ENCODE peak calls at places on chromosomes 6 and 20, in four cellular contexts. T is hepatocyte; L is activated effector memory CD4-positive, alpha-beta T cell treated with Interleukin-2 at 50 U/mL for 16 hours; R is activated CD4-positive, alpha-beta memory T cell treated with anti-CD3 and anti-CD28 coated beads, Interleukin-2, amount 10 ng/mL, durations not matched to agents 7 days and 5 days. Q is an unnamed sample.

GRCh38 chr6:133951881-133952814 is 876 bp upstream of the TBPL1 start:
- DNase-seq in T (peak), L (peak), R (peak), Q (peak)

GRCh38 chr6:33205172-33206026 is 944 bp downstream of the HSD17B8 start:
- DNase-seq in T (peak), L (no peak), R (peak), Q (peak)

GRCh38 chr6:56046576-56046975 is 171.2 kb upstream of the BMP5 start:
- DNase-seq in T (no peak), L (no peak), R (no peak), Q (no peak)

GRCh38 chr6:150841697-150842096 is 23.8 kb upstream of the MTHFD1L start:
- DNase-seq in T (no peak), L (no peak), R (no peak), Q (no peak)

GRCh38 chr6:114740547-114740946 is 397.7 kb upstream of the HS3ST5 start:
- DNase-seq in T (no peak), L (no peak), R (no peak), Q (no peak)

GRCh38 chr20:58472273-58473018 is 42.8 kb downstream of the APCDD1L start:
- DNase-seq in T (no peak), L (no peak), R (no peak), Q (no peak)

GRCh38 chr6:33860706-33861474 is 57.1 kb upstream of the MLN start:
- DNase-seq in T (no peak), L (peak), R (peak), Q (peak)

GRCh38 chr20:58071500-58071804 is 157.0 kb downstream of the ANKRD60 start:
- DNase-seq in T (no peak), L (no peak), R (no peak), Q (no peak)

GRCh38 chr6:22582806-22583205 is 13.4 kb downstream of the HDGFL1 start:
- DNase-seq in T (no peak), L (no peak), R (no peak), Q (no peak)

GRCh38 chr6:98747246-98747645 is 87.1 kb upstream of the POU3F2 start:
- DNase-seq in T (no peak), L (no peak), R (no peak), Q (no peak)

GRCh38 chr6:41155132-41155805 is 1.1 kb upstream of the TREML1 start:
- DNase-seq in T (no peak), L (no peak), R (no peak), Q (no peak)

GRCh38 chr6:116969211-116969863 is 92.3 kb downstream of the RFX6 start:
- DNase-seq in T (peak), L (no peak), R (peak), Q (peak)

GRCh38 chr20:59141818-59142581 is 21.6 kb upstream of the ZNF831 start:
- DNase-seq in T (peak), L (no peak), R (no peak), Q (peak)

GRCh38 chr6:10884245-10884972 is 2.4 kb upstream of the SYCP2L start:
- DNase-seq in T (no peak), L (no peak), R (no peak), Q (no peak)

GRCh38 chr6:105733556-105734162 is 330.8 kb upstream of the PREP start:
- DNase-seq in T (peak), L (no peak), R (no peak), Q (no peak)

GRCh38 chr6:41162687-41163418 is at the start of gene TREM2:
- DNase-seq in T (no peak), L (no peak), R (no peak), Q (no peak)

GRCh38 chr6:150857062-150857905 is 8.2 kb upstream of the MTHFD1L start:
- DNase-seq in T (peak), L (no peak), R (no peak), Q (no peak)

GRCh38 chr6:151481752-151482151 is 12.1 kb upstream of the CCDC170 start:
- DNase-seq in T (no peak), L (no peak), R (no peak), Q (no peak)

GRCh38 chr20:5553194-5553815 is 196.9 kb upstream of the SHLD1 start:
- DNase-seq in T (no peak), L (no peak), R (no peak), Q (no peak)

GRCh38 chr6:111823831-111824607 is 49.2 kb downstream of the FYN start:
- DNase-seq in T (no peak), L (no peak), R (no peak), Q (no peak)

GRCh38 chr20:22449115-22449973 is 135.0 kb downstream of the FOXA2 start:
- DNase-seq in T (no peak), L (no peak), R (no peak), Q (no peak)

GRCh38 chr20:63810730-63811490 is 20.2 kb downstream of the ZBTB46 start:
- DNase-seq in T (no peak), L (no peak), R (no peak), Q (no peak)

GRCh38 chr6:42451146-42451594 is 556 bp downstream of the TRERF1 start:
- DNase-seq in T (no peak), L (no peak), R (peak), Q (peak)

GRCh38 chr20:31972481-31973386 is 4.8 kb downstream of the XKR7 start:
- DNase-seq in T (no peak), L (no peak), R (no peak), Q (no peak)

GRCh38 chr20:26163890-26164289 is 467.2 kb upstream of the ZNF337 start:
- DNase-seq in T (peak), L (no peak), R (no peak), Q (no peak)

GRCh38 chr6:150924808-150925654 is 59.5 kb downstream of the MTHFD1L start:
- DNase-seq in T (no peak), L (no peak), R (no peak), Q (no peak)

GRCh38 chr6:147201885-147202515 is 2.2 kb upstream of the STXBP5 start:
- DNase-seq in T (peak), L (peak), R (peak), Q (peak)

GRCh38 chr6:92521553-92521952 is 897.8 kb downstream of the EPHA7 start:
- DNase-seq in T (no peak), L (no peak), R (no peak), Q (no peak)

GRCh38 chr20:946826-947225 is 30.7 kb upstream of the ANGPT4 start:
- DNase-seq in T (no peak), L (no peak), R (no peak), Q (no peak)

GRCh38 chr20:32473231-32474008 is 111.7 kb downstream of the NOL4L start:
- DNase-seq in T (no peak), L (no peak), R (no peak), Q (no peak)

GRCh38 chr6:51655517-51655916 is 431.9 kb downstream of the PKHD1 start:
- DNase-seq in T (no peak), L (no peak), R (no peak), Q (no peak)

GRCh38 chr6:28944412-28945006 is 20.7 kb upstream of the TRIM27 start:
- DNase-seq in T (peak), L (peak), R (peak), Q (peak)

GRCh38 chr6:131819507-131820228 is 11.8 kb downstream of the ENPP1 start:
- DNase-seq in T (peak), L (no peak), R (no peak), Q (no peak)

GRCh38 chr6:157531986-157532365 is 151.0 kb downstream of the ZDHHC14 start:
- DNase-seq in T (peak), L (no peak), R (no peak), Q (no peak)

GRCh38 chr6:130775421-130776012 is 51.7 kb upstream of the SMLR1 start:
- DNase-seq in T (no peak), L (no peak), R (no peak), Q (no peak)

GRCh38 chr6:87482382-87482781 is 9.6 kb downstream of the SLC35A1 start:
- DNase-seq in T (no peak), L (no peak), R (no peak), Q (no peak)

Q was measured in activated CD8-positive, alpha-beta T cell treated with anti-CD3 and anti-CD28 coated beads, Interleukin-2, amount 10 ng/mL, durations not matched to agents 7 days and 5 days.